ENCODE peak calls at places on chromosomes 2 and 18, in nine cellular contexts. M is CD8-positive, alpha-beta T cell; J is fibroblast of lung; W is heart right ventricle; S is endodermal cell; U is foreskin fibroblast; A is HFF-Myc; C is transverse colon; T is PC-9. O is an unnamed sample.
A peak's percentile ranks its signal among the peaks of the same experiment; 100 is the strongest.

GRCh38 chr18:77131100-77131651 is 1.4 kb downstream of the MBP start:
- DNase-seq in M (peak; percentile 61), J (peak; percentile 32), W (peak; percentile 59), S (no peak), U (no peak), A (no peak), C (peak; percentile 46), T (no peak), O (peak; percentile 46)

GRCh38 chr2:131056204-131056975 is 36.9 kb downstream of the FAM168B start:
- DNase-seq in M (no peak), J (no peak), W (no peak), S (no peak), U (no peak), A (no peak), C (no peak), T (no peak), O (no peak)

GRCh38 chr18:8771930-8772329 is 66.6 kb downstream of the MTCL1 start:
- DNase-seq in M (no peak), J (peak; percentile 17), W (peak; percentile 74), S (no peak), U (no peak), A (no peak), C (peak; percentile 36), T (no peak), O (peak; percentile 74)

GRCh38 chr2:188466761-188467160 is 175.1 kb downstream of the GULP1 start:
- DNase-seq in M (no peak), J (no peak), W (no peak), S (no peak), U (no peak), A (no peak), C (no peak), T (no peak), O (no peak)

GRCh38 chr2:236170678-236171212 is 2.6 kb upstream of the GBX2 start:
- DNase-seq in M (no peak), J (no peak), W (no peak), S (no peak), U (no peak), A (no peak), C (no peak), T (no peak), O (no peak)

GRCh38 chr2:236871500-236872001 is 214.1 kb upstream of the COPS8 start:
- DNase-seq in M (no peak), J (peak; percentile 93), W (peak; percentile 56), S (no peak), U (peak; percentile 99), A (peak; percentile 98), C (peak; percentile 52), T (peak; percentile 97), O (peak; percentile 98)

GRCh38 chr2:205372141-205372540 is 310.2 kb upstream of the NRP2 start:
- DNase-seq in M (no peak), J (peak; percentile 39), W (no peak), S (no peak), U (no peak), A (no peak), C (no peak), T (no peak), O (peak; percentile 17)

GRCh38 chr2:235669269-235669831 is 175.5 kb downstream of the AGAP1 start:
- DNase-seq in M (peak; percentile 50), J (peak; percentile 68), W (peak; percentile 68), S (peak; percentile 95), U (peak; percentile 67), A (peak; percentile 21), C (peak; percentile 77), T (peak; percentile 79), O (peak; percentile 64)

GRCh38 chr2:241617431-241618154 is 19.4 kb downstream of the THAP4 start:
- DNase-seq in M (peak; percentile 62), J (no peak), W (peak; percentile 76), S (peak; percentile 66), U (no peak), A (no peak), C (no peak), T (no peak), O (no peak)

GRCh38 chr2:147433822-147434221 is 411.0 kb upstream of the ACVR2A start:
- DNase-seq in M (no peak), J (no peak), W (no peak), S (no peak), U (no peak), A (no peak), C (no peak), T (no peak), O (no peak)

GRCh38 chr2:111118455-111119003 is 2.2 kb upstream of the BCL2L11 start:
- DNase-seq in M (peak; percentile 54), J (no peak), W (peak; percentile 16), S (peak; percentile 73), U (no peak), A (no peak), C (no peak), T (no peak), O (no peak)

GRCh38 chr2:69645026-69645425 is 1.5 kb upstream of the AAK1 start:
- DNase-seq in M (peak; percentile 67), J (no peak), W (no peak), S (peak; percentile 53), U (no peak), A (no peak), C (no peak), T (peak; percentile 47), O (no peak)

GRCh38 chr2:112048887-112049286 is 6.2 kb upstream of the TMEM87B start:
- DNase-seq in M (no peak), J (peak; percentile 84), W (peak; percentile 58), S (no peak), U (peak; percentile 38), A (peak; percentile 41), C (peak; percentile 20), T (peak; percentile 68), O (peak; percentile 85)

GRCh38 chr2:10257036-10257435 is 45.7 kb upstream of the HPCAL1 start:
- DNase-seq in M (no peak), J (no peak), W (no peak), S (no peak), U (no peak), A (no peak), C (no peak), T (no peak), O (no peak)

GRCh38 chr2:171883275-171883893 is 10.7 kb downstream of the SLC25A12 start:
- DNase-seq in M (no peak), J (no peak), W (no peak), S (no peak), U (no peak), A (no peak), C (no peak), T (no peak), O (no peak)
- TF ChIP-seq CTCF in M (no peak), J (no peak), W (no peak), S (peak; percentile 46), U (no peak), A (no peak), C (no peak), T (no peak), O (no peak)

GRCh38 chr18:79484661-79485621 is 89.2 kb downstream of the NFATC1 start:
- DNase-seq in M (no peak), J (peak; percentile 81), W (no peak), S (no peak), U (peak; percentile 93), A (peak; percentile 88), C (peak; percentile 11), T (peak; percentile 61), O (peak; percentile 98)
- H3K4me3 ChIP-seq in M (no peak overlapping the region), J (no peak overlapping the region), W (peak overlapping the region; percentile 9), S (no peak overlapping the region), U (peak overlapping the region; percentile 45), A (peak overlapping the region; percentile 31), C (no peak overlapping the region), T (no peak overlapping the region), O (no peak overlapping the region)

GRCh38 chr2:178419123-178419522 is 31.9 kb downstream of the PRKRA start:
- DNase-seq in M (no peak), J (peak; percentile 59), W (no peak), S (no peak), U (no peak), A (no peak), C (no peak), T (no peak), O (peak; percentile 59)
- TF ChIP-seq CTCF in M (no peak), J (peak; percentile 20), W (no peak), S (no peak), U (peak; percentile 32), A (peak; percentile 18), C (peak; percentile 20), T (peak; percentile 67), O (peak; percentile 45)

DNA sequence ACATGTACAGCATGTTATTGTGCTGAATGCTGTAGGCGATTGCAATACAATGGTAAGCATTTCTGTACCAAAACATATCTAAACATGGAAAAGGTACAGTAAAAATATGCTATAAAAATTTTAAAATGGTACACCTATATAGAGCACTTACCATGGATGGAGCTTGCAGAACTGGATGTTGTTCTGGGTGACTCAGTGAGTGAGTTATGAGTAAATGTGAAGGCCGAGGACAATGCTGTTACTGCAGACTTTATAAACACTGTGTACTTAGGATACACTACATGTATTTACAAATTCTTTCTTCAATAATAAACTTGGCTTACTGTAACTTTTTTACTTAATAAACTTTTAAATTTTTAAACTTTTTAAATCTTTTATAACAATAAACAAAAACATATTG is 473.4 kb upstream of the UBE2E3 start:
- DNase-seq in M (no peak), J (peak; percentile 26), W (no peak), S (no peak), U (no peak), A (no peak), C (no peak), T (no peak), O (peak; percentile 35)
- H3K4me3 ChIP-seq in M (no peak overlapping the region), J (no peak overlapping the region), W (no peak overlapping the region), S (no peak overlapping the region), U (no peak overlapping the region), A (no peak overlapping the region), C (no peak overlapping the region), T (no peak overlapping the region), O (no peak overlapping the region)

DNA sequence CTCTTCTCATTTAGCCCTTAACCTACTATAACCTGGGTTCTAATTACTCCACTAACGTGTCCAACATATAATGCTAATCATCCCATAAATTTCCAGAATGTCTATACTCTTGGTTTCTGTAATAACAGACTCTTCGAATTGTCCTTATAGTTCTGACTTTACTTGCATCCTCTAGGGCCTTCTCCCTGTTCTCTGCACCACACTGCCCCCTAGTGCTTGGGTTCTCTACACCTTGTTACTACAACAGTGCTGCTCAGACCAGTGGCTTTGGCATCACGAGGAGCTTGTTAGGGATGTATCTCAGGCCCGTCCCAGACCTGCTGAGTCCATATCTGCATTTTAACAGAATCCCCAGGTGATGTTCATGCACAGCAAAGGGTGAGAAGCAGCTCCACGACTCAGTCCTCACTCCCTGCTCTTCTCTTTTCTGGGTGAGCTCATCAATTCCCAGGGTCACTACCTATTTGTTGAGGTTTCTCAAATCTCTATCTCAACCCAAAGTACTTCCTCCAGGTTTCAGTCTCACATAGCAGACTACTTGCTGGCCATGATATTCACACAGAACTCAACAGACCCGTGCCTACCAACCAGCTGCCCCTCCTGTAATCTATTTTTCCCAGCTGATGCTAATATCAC is 14.5 kb upstream of the DDX1 start:
- DNase-seq in M (peak; percentile 88), J (peak; percentile 86), W (peak; percentile 86), S (peak; percentile 98), U (peak; percentile 63), A (peak; percentile 77), C (peak; percentile 91), T (peak; percentile 62), O (peak; percentile 89)
- TF ChIP-seq CTCF in M (peak; percentile 72), J (peak; percentile 89), W (peak; percentile 72), S (peak; percentile 90), U (peak; percentile 93), A (peak; percentile 94), C (peak; percentile 69), T (peak; percentile 88), O (peak; percentile 97)

DNA sequence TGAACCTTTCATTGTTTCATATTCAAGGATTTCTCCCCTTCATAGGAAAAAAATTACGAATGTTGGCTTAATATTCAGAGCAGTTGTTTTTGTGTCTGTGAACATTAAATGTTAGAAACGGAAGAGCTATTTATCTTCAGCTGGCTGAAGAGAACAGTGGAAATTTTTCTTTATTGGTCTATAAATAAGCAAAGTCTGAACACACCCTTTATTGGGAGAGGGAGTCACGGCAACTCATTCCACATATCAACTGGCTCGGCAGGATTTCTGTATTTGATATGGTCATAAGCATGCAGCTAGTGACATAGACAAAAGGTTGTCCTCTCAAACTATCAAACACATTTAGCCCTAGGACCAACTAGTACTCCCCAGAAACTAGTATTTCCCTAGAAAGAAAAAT is 468.4 kb upstream of the HNRNPA3 start:
- DNase-seq in M (no peak), J (no peak), W (no peak), S (no peak), U (no peak), A (no peak), C (no peak), T (no peak), O (no peak)
- H3K4me3 ChIP-seq in M (no peak overlapping the region), J (no peak overlapping the region), W (no peak overlapping the region), S (no peak overlapping the region), U (no peak overlapping the region), A (no peak overlapping the region), C (no peak overlapping the region), T (no peak overlapping the region), O (no peak overlapping the region)